ENCODE peak calls at places on chromosomes 5 and 9, in ten cellular contexts. I is sigmoid colon, O is uterus, E is tibial nerve, D is IMR-90, V is A549, N is ovary, C is spleen, Q is thyroid gland, L is K562. M is an unnamed sample.

GRCh38 chr5:73278693-73279092 is 105.7 kb downstream of the TMEM174 start:
- DNase-seq in N (no peak), V (no peak), E (no peak), Q (peak), O (no peak), C (no peak), D (no peak), I (no peak), L (no peak), M (no peak)

GRCh38 chr9:82332018-82332773 is 343.6 kb downstream of the SPATA31D1 start:
- DNase-seq in C (no peak), D (peak), E (no peak), V (peak), I (no peak), Q (no peak), N (no peak), O (no peak), L (no peak), M (no peak)

GRCh38 chr9:33110686-33111085 is 34.2 kb upstream of the SMU1 start:
- DNase-seq in D (no peak), L (no peak), C (no peak), Q (no peak), V (no peak), O (no peak), E (no peak), N (no peak), I (no peak), M (no peak)

GRCh38 chr5:134070979-134071849 is 43.3 kb upstream of the TCF7 start:
- DNase-seq in Q (peak), V (peak), N (no peak), O (no peak), E (no peak), L (no peak), C (peak), D (no peak), I (peak), M (no peak)

GRCh38 chr5:95731571-95732554 is 727 bp downstream of the RHOBTB3 start:
- DNase-seq in D (peak), V (peak), C (peak), O (peak), L (peak), E (peak), N (peak), Q (peak), I (peak), M (peak)

GRCh38 chr5:36459191-36460135 is 146.9 kb upstream of the SLC1A3 start:
- DNase-seq in N (no peak), Q (no peak), L (peak), V (peak), D (no peak), O (no peak), E (no peak), I (no peak), C (no peak), M (no peak)

GRCh38 chr5:112921031-112921832 is 795 bp downstream of the REEP5 start:
- DNase-seq in D (peak), O (peak), N (peak), V (peak), C (peak), I (peak), Q (peak), L (peak), E (peak), M (peak)

GRCh38 chr5:115774684-115775083 is 41.8 kb downstream of the CDO1 start:
- DNase-seq in L (no peak), C (no peak), D (no peak), O (no peak), E (peak), I (peak), Q (no peak), V (no peak), N (no peak), M (no peak)

GRCh38 chr9:108088916-108089315 is 599.3 kb upstream of the KLF4 start:
- DNase-seq in D (no peak), L (no peak), E (no peak), N (no peak), V (no peak), I (no peak), C (no peak), O (no peak), Q (no peak), M (no peak)

GRCh38 chr9:109064963-109065701 is 51.8 kb upstream of the CTNNAL1 start:
- DNase-seq in D (peak), Q (no peak), I (no peak), O (no peak), V (peak), E (no peak), C (no peak), L (no peak), N (no peak), M (no peak)

GRCh38 chr5:14115323-14115895 is 27.7 kb upstream of the TRIO start:
- DNase-seq in O (no peak), D (no peak), I (no peak), V (no peak), N (no peak), E (no peak), C (no peak), Q (no peak), L (no peak), M (no peak)

GRCh38 chr5:111929892-111930291 is 172.9 kb upstream of the NREP start:
- DNase-seq in E (no peak), N (no peak), I (no peak), D (peak), V (peak), L (no peak), O (no peak), C (no peak), Q (no peak), M (no peak)

GRCh38 chr5:123285122-123286011 is 137.8 kb downstream of the CEP120 start:
- DNase-seq in V (no peak), D (peak), O (peak), L (no peak), C (no peak), Q (peak), N (peak), E (no peak), I (peak), M (no peak)

GRCh38 chr5:86878250-86878649 is 260.5 kb downstream of the COX7C start:
- DNase-seq in I (no peak), V (no peak), E (no peak), C (no peak), O (no peak), D (no peak), Q (no peak), L (no peak), N (no peak), M (no peak)

GRCh38 chr5:150488519-150489357 is 19.2 kb upstream of the NDST1 start:
- DNase-seq in D (peak), N (peak), Q (peak), O (peak), V (no peak), L (peak), I (peak), E (peak), C (no peak), M (peak)

GRCh38 chr5:8993031-8993430 is 552.8 kb downstream of the SEMA5A start:
- DNase-seq in E (no peak), O (no peak), C (no peak), V (peak), L (no peak), N (no peak), Q (no peak), I (no peak), D (no peak), M (no peak)

GRCh38 chr5:109682383-109682782 is 7.3 kb upstream of the MAN2A1 start:
- DNase-seq in Q (no peak), I (no peak), V (no peak), L (no peak), D (peak), O (no peak), N (no peak), E (no peak), C (no peak), M (no peak)

GRCh38 chr5:172868436-172868923 is 34.4 kb downstream of the ERGIC1 start:
- DNase-seq in C (no peak), L (peak), O (no peak), E (no peak), Q (no peak), N (no peak), V (peak), I (no peak), D (peak), M (no peak)

GRCh38 chr5:38289457-38289856 is 31.1 kb downstream of the EGFLAM start:
- DNase-seq in N (no peak), Q (no peak), V (no peak), L (peak), I (no peak), E (no peak), D (no peak), C (no peak), O (no peak), M (no peak)

GRCh38 chr9:34650816-34651215 is 1.2 kb upstream of the IL11RA start:
- DNase-seq in D (peak), N (peak), V (no peak), E (no peak), I (no peak), O (no peak), Q (peak), C (no peak), L (no peak), M (peak)
- H3K4me3 ChIP-seq in D (no peak), N (no peak), V (no peak), E (no peak), I (no peak), O (no peak), Q (no peak), C (no peak), L (no peak), M (no peak)

GRCh38 chr9:127980706-127981558 is at the start of gene EEIG1:
- DNase-seq in V (peak), I (peak), O (peak), L (peak), E (peak), Q (peak), D (peak), N (peak), C (peak), M (peak)
- TF ChIP-seq POLR2A in V (peak), I (peak), O (peak), L (peak), E (peak), Q (peak), D (peak), N (peak), C (peak), M (peak)

GRCh38 chr5:140260089-140260656 is 42.7 kb downstream of the PFDN1 start:
- DNase-seq in I (no peak), L (no peak), D (no peak), C (no peak), O (no peak), V (no peak), Q (no peak), N (no peak), E (no peak), M (no peak)

GRCh38 chr5:140262221-140262620 is 40.7 kb downstream of the PFDN1 start:
- DNase-seq in V (no peak), I (no peak), D (no peak), N (no peak), Q (no peak), C (no peak), L (no peak), E (no peak), O (no peak), M (no peak)

GRCh38 chr5:140259509-140259908 is 43.4 kb downstream of the PFDN1 start:
- DNase-seq in I (no peak), E (no peak), D (no peak), C (no peak), L (no peak), V (no peak), N (no peak), Q (no peak), O (no peak), M (no peak)

GRCh38 chr5:140262839-140263238 is 40.1 kb downstream of the PFDN1 start:
- DNase-seq in O (no peak), Q (no peak), V (no peak), E (no peak), C (no peak), N (no peak), D (no peak), I (no peak), L (no peak), M (no peak)

DNA sequence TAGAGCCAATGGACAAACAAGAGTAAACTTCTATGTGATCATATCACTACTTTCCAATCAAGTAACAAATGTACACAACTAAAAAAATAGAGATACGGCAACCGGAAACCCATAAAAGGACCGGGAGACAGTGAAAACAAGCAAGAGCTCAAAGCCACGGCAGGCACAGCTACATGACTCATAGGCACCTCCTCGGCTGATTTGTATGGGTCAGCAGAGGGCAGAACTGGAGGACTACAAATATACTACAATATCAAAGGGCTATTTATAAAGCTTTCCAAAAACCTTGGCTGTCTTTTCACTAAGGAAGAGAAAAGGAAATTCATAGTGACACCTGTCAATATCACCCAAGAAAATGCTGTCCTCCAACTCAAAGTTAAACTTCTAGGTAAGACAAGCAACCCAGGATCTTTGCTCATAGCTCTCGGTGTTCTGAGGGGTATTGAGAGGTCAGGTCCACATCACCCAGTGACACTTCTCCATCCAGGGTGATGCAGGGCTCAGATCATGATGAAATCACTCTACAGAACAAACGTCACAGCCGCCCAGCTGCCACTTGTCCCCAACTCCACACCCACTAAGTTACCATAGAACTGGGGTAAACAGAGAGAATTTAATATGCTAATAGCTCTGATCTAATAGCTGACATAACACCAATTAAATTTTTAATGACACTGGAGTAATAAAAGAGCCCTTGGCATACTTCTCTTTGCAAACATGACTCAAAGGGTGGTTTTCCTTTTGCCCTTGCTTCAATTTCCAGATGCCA is 41.3 kb downstream of the PFDN1 start:
- DNase-seq in E (peak), C (no peak), O (peak), L (peak), Q (peak), D (peak), I (peak), N (peak), V (peak), M (peak)
- H3K27ac ChIP-seq in E (peak), C (no peak), O (peak), L (peak), Q (peak), D (peak), I (peak), N (peak), V (peak), M (peak)

GRCh38 chr9:16414451-16414850 is 456.0 kb downstream of the BNC2 start:
- DNase-seq in O (no peak), I (no peak), L (no peak), V (peak), E (no peak), N (no peak), C (no peak), Q (no peak), D (no peak), M (no peak)

GRCh38 chr9:16421534-16421933 is 448.9 kb downstream of the BNC2 start:
- DNase-seq in I (no peak), N (no peak), Q (no peak), L (no peak), E (no peak), D (peak), C (no peak), V (no peak), O (no peak), M (no peak)

GRCh38 chr9:16417101-16417500 is 453.4 kb downstream of the BNC2 start:
- DNase-seq in L (no peak), C (no peak), I (no peak), N (no peak), V (peak), O (no peak), D (peak), E (no peak), Q (no peak), M (no peak)

GRCh38 chr9:16419124-16419523 is 451.3 kb downstream of the BNC2 start:
- DNase-seq in E (no peak), C (no peak), I (no peak), O (no peak), L (no peak), D (no peak), V (no peak), Q (no peak), N (no peak), M (no peak)

GRCh38 chr9:16417749-16418148 is 452.7 kb downstream of the BNC2 start:
- DNase-seq in E (no peak), O (no peak), C (no peak), V (no peak), N (no peak), D (peak), I (no peak), Q (no peak), L (no peak), M (no peak)
- H3K4me3 ChIP-seq in E (no peak), O (no peak), C (no peak), V (no peak), N (no peak), D (peak), I (peak), Q (no peak), L (no peak), M (no peak)

GRCh38 chr9:112034216-112034611 is 137.6 kb downstream of the UGCG start:
- DNase-seq in N (no peak), Q (no peak), O (no peak), L (no peak), D (no peak), C (no peak), V (no peak), I (no peak), E (no peak), M (no peak)
- TF ChIP-seq POLR2A in N (no peak), Q (no peak), O (no peak), L (no peak), D (no peak), C (no peak), V (no peak), I (no peak), E (no peak), M (no peak)

GRCh38 chr5:32143991-32144636 is 30.0 kb downstream of the GOLPH3 start:
- DNase-seq in D (peak), I (no peak), V (no peak), E (no peak), C (no peak), O (no peak), L (no peak), Q (no peak), N (no peak), M (no peak)
- H3K27ac ChIP-seq in D (no peak), I (no peak), V (no peak), E (no peak), C (no peak), O (no peak), L (no peak), Q (no peak), N (no peak), M (no peak)

M was measured in right lobe of liver.